ENCODE peak calls at places on chromosomes 5 and 9, in eight cellular contexts. One of them, this sample, is unnamed.

GRCh38 chr5:143142596-143143435 is 260.7 kb downstream of the NR3C1 start:
- DNase-seq in activated effector memory CD4-positive, alpha-beta T cell treated with anti-CD3 and anti-CD28 coated beads, Interleukin-2, amount 50 U/mL, for 16 hours: no peak
- DNase-seq in endothelial cell: no peak
- DNase-seq in fibroblast of mammary gland: peak
- DNase-seq in NCI-H1105 treated with DMSO at 0.1 percent for 48 hours: peak
- DNase-seq in cardiac muscle cell: no peak
- DNase-seq in stimulated activated CD4-positive, alpha-beta T cell treated with anti-CD3 and anti-CD28 coated beads, Interleukin-1b, Interleukin-23, amount 100 ng/mL, for 24 hours: no peak
- DNase-seq in cardiac fibroblast: peak
- DNase-seq in this sample: no peak

GRCh38 chr9:132216861-132217655 is 55.2 kb downstream of the NTNG2 start:
- DNase-seq in activated effector memory CD4-positive, alpha-beta T cell treated with anti-CD3 and anti-CD28 coated beads, Interleukin-2, amount 50 U/mL, for 16 hours: no peak
- DNase-seq in endothelial cell: no peak
- DNase-seq in fibroblast of mammary gland: no peak
- DNase-seq in NCI-H1105 treated with DMSO at 0.1 percent for 48 hours: no peak
- DNase-seq in cardiac muscle cell: no peak
- DNase-seq in stimulated activated CD4-positive, alpha-beta T cell treated with anti-CD3 and anti-CD28 coated beads, Interleukin-1b, Interleukin-23, amount 100 ng/mL, for 24 hours: no peak
- DNase-seq in cardiac fibroblast: no peak
- DNase-seq in this sample: no peak

GRCh38 chr5:96004087-96004486 is 42.4 kb upstream of the ELL2 start:
- DNase-seq in activated effector memory CD4-positive, alpha-beta T cell treated with anti-CD3 and anti-CD28 coated beads, Interleukin-2, amount 50 U/mL, for 16 hours: no peak
- DNase-seq in endothelial cell: no peak
- DNase-seq in fibroblast of mammary gland: no peak
- DNase-seq in NCI-H1105 treated with DMSO at 0.1 percent for 48 hours: no peak
- DNase-seq in cardiac muscle cell: no peak
- DNase-seq in stimulated activated CD4-positive, alpha-beta T cell treated with anti-CD3 and anti-CD28 coated beads, Interleukin-1b, Interleukin-23, amount 100 ng/mL, for 24 hours: no peak
- DNase-seq in cardiac fibroblast: no peak
- DNase-seq in this sample: no peak

GRCh38 chr9:95783426-95783975 is 92.0 kb upstream of the ERCC6L2 start:
- DNase-seq in activated effector memory CD4-positive, alpha-beta T cell treated with anti-CD3 and anti-CD28 coated beads, Interleukin-2, amount 50 U/mL, for 16 hours: no peak
- DNase-seq in endothelial cell: no peak
- DNase-seq in fibroblast of mammary gland: peak
- DNase-seq in NCI-H1105 treated with DMSO at 0.1 percent for 48 hours: no peak
- DNase-seq in cardiac muscle cell: no peak
- DNase-seq in stimulated activated CD4-positive, alpha-beta T cell treated with anti-CD3 and anti-CD28 coated beads, Interleukin-1b, Interleukin-23, amount 100 ng/mL, for 24 hours: no peak
- DNase-seq in cardiac fibroblast: peak
- DNase-seq in this sample: no peak

GRCh38 chr5:9838906-9839305 is 208.8 kb upstream of the TAS2R1 start:
- DNase-seq in activated effector memory CD4-positive, alpha-beta T cell treated with anti-CD3 and anti-CD28 coated beads, Interleukin-2, amount 50 U/mL, for 16 hours: no peak
- DNase-seq in endothelial cell: no peak
- DNase-seq in fibroblast of mammary gland: no peak
- DNase-seq in NCI-H1105 treated with DMSO at 0.1 percent for 48 hours: no peak
- DNase-seq in cardiac muscle cell: no peak
- DNase-seq in stimulated activated CD4-positive, alpha-beta T cell treated with anti-CD3 and anti-CD28 coated beads, Interleukin-1b, Interleukin-23, amount 100 ng/mL, for 24 hours: no peak
- DNase-seq in cardiac fibroblast: no peak
- DNase-seq in this sample: no peak

GRCh38 chr9:113454914-113455761 is 8.4 kb upstream of the RGS3 start:
- DNase-seq in activated effector memory CD4-positive, alpha-beta T cell treated with anti-CD3 and anti-CD28 coated beads, Interleukin-2, amount 50 U/mL, for 16 hours: no peak
- DNase-seq in endothelial cell: no peak
- DNase-seq in fibroblast of mammary gland: peak
- DNase-seq in NCI-H1105 treated with DMSO at 0.1 percent for 48 hours: no peak
- DNase-seq in cardiac muscle cell: peak
- DNase-seq in stimulated activated CD4-positive, alpha-beta T cell treated with anti-CD3 and anti-CD28 coated beads, Interleukin-1b, Interleukin-23, amount 100 ng/mL, for 24 hours: no peak
- DNase-seq in cardiac fibroblast: peak
- DNase-seq in this sample: no peak

GRCh38 chr5:133356386-133357331 is 255.7 kb downstream of the FSTL4 start:
- DNase-seq in activated effector memory CD4-positive, alpha-beta T cell treated with anti-CD3 and anti-CD28 coated beads, Interleukin-2, amount 50 U/mL, for 16 hours: no peak
- DNase-seq in endothelial cell: no peak
- DNase-seq in fibroblast of mammary gland: no peak
- DNase-seq in NCI-H1105 treated with DMSO at 0.1 percent for 48 hours: no peak
- DNase-seq in cardiac muscle cell: no peak
- DNase-seq in stimulated activated CD4-positive, alpha-beta T cell treated with anti-CD3 and anti-CD28 coated beads, Interleukin-1b, Interleukin-23, amount 100 ng/mL, for 24 hours: no peak
- DNase-seq in cardiac fibroblast: no peak
- DNase-seq in this sample: no peak

GRCh38 chr5:81800797-81801196 is 49.9 kb upstream of the SSBP2 start:
- DNase-seq in activated effector memory CD4-positive, alpha-beta T cell treated with anti-CD3 and anti-CD28 coated beads, Interleukin-2, amount 50 U/mL, for 16 hours: no peak
- DNase-seq in endothelial cell: no peak
- DNase-seq in fibroblast of mammary gland: no peak
- DNase-seq in NCI-H1105 treated with DMSO at 0.1 percent for 48 hours: no peak
- DNase-seq in cardiac muscle cell: no peak
- DNase-seq in stimulated activated CD4-positive, alpha-beta T cell treated with anti-CD3 and anti-CD28 coated beads, Interleukin-1b, Interleukin-23, amount 100 ng/mL, for 24 hours: no peak
- DNase-seq in cardiac fibroblast: no peak
- DNase-seq in this sample: no peak

GRCh38 chr9:131036529-131037335 is 27.8 kb downstream of the LAMC3 start:
- DNase-seq in activated effector memory CD4-positive, alpha-beta T cell treated with anti-CD3 and anti-CD28 coated beads, Interleukin-2, amount 50 U/mL, for 16 hours: no peak
- DNase-seq in endothelial cell: no peak
- DNase-seq in fibroblast of mammary gland: no peak
- DNase-seq in NCI-H1105 treated with DMSO at 0.1 percent for 48 hours: no peak
- DNase-seq in cardiac muscle cell: no peak
- DNase-seq in stimulated activated CD4-positive, alpha-beta T cell treated with anti-CD3 and anti-CD28 coated beads, Interleukin-1b, Interleukin-23, amount 100 ng/mL, for 24 hours: no peak
- DNase-seq in cardiac fibroblast: no peak
- DNase-seq in this sample: no peak

GRCh38 chr5:176680226-176680563 is 32.9 kb downstream of the TSPAN17 start:
- DNase-seq in activated effector memory CD4-positive, alpha-beta T cell treated with anti-CD3 and anti-CD28 coated beads, Interleukin-2, amount 50 U/mL, for 16 hours: no peak
- DNase-seq in endothelial cell: no peak
- DNase-seq in fibroblast of mammary gland: no peak
- DNase-seq in NCI-H1105 treated with DMSO at 0.1 percent for 48 hours: no peak
- DNase-seq in cardiac muscle cell: no peak
- DNase-seq in stimulated activated CD4-positive, alpha-beta T cell treated with anti-CD3 and anti-CD28 coated beads, Interleukin-1b, Interleukin-23, amount 100 ng/mL, for 24 hours: no peak
- DNase-seq in cardiac fibroblast: no peak
- DNase-seq in this sample: no peak

GRCh38 chr5:58548104-58548503 is 34.8 kb upstream of the RAB3C start:
- DNase-seq in activated effector memory CD4-positive, alpha-beta T cell treated with anti-CD3 and anti-CD28 coated beads, Interleukin-2, amount 50 U/mL, for 16 hours: no peak
- DNase-seq in endothelial cell: no peak
- DNase-seq in fibroblast of mammary gland: no peak
- DNase-seq in NCI-H1105 treated with DMSO at 0.1 percent for 48 hours: no peak
- DNase-seq in cardiac muscle cell: no peak
- DNase-seq in stimulated activated CD4-positive, alpha-beta T cell treated with anti-CD3 and anti-CD28 coated beads, Interleukin-1b, Interleukin-23, amount 100 ng/mL, for 24 hours: no peak
- DNase-seq in cardiac fibroblast: no peak
- DNase-seq in this sample: no peak

GRCh38 chr5:37370550-37370863 is 399 bp downstream of the NUP155 start:
- DNase-seq in activated effector memory CD4-positive, alpha-beta T cell treated with anti-CD3 and anti-CD28 coated beads, Interleukin-2, amount 50 U/mL, for 16 hours: no peak
- DNase-seq in endothelial cell: no peak
- DNase-seq in fibroblast of mammary gland: no peak
- DNase-seq in NCI-H1105 treated with DMSO at 0.1 percent for 48 hours: no peak
- DNase-seq in cardiac muscle cell: no peak
- DNase-seq in stimulated activated CD4-positive, alpha-beta T cell treated with anti-CD3 and anti-CD28 coated beads, Interleukin-1b, Interleukin-23, amount 100 ng/mL, for 24 hours: no peak
- DNase-seq in cardiac fibroblast: peak
- DNase-seq in this sample: no peak

GRCh38 chr5:142925795-142926194 is 155.6 kb downstream of the ARHGAP26 start:
- DNase-seq in activated effector memory CD4-positive, alpha-beta T cell treated with anti-CD3 and anti-CD28 coated beads, Interleukin-2, amount 50 U/mL, for 16 hours: no peak
- DNase-seq in endothelial cell: no peak
- DNase-seq in fibroblast of mammary gland: peak
- DNase-seq in NCI-H1105 treated with DMSO at 0.1 percent for 48 hours: no peak
- DNase-seq in cardiac muscle cell: no peak
- DNase-seq in stimulated activated CD4-positive, alpha-beta T cell treated with anti-CD3 and anti-CD28 coated beads, Interleukin-1b, Interleukin-23, amount 100 ng/mL, for 24 hours: no peak
- DNase-seq in cardiac fibroblast: peak
- DNase-seq in this sample: no peak

GRCh38 chr9:86126998-86127972 is 27.9 kb upstream of the GOLM1 start:
- DNase-seq in activated effector memory CD4-positive, alpha-beta T cell treated with anti-CD3 and anti-CD28 coated beads, Interleukin-2, amount 50 U/mL, for 16 hours: no peak
- DNase-seq in endothelial cell: peak
- DNase-seq in fibroblast of mammary gland: peak
- DNase-seq in NCI-H1105 treated with DMSO at 0.1 percent for 48 hours: peak
- DNase-seq in cardiac muscle cell: peak
- DNase-seq in stimulated activated CD4-positive, alpha-beta T cell treated with anti-CD3 and anti-CD28 coated beads, Interleukin-1b, Interleukin-23, amount 100 ng/mL, for 24 hours: no peak
- DNase-seq in cardiac fibroblast: peak
- DNase-seq in this sample: no peak

GRCh38 chr9:93086445-93087224 is 9.4 kb upstream of the CARD19 start:
- DNase-seq in activated effector memory CD4-positive, alpha-beta T cell treated with anti-CD3 and anti-CD28 coated beads, Interleukin-2, amount 50 U/mL, for 16 hours: peak
- DNase-seq in endothelial cell: no peak
- DNase-seq in fibroblast of mammary gland: no peak
- DNase-seq in NCI-H1105 treated with DMSO at 0.1 percent for 48 hours: no peak
- DNase-seq in cardiac muscle cell: no peak
- DNase-seq in stimulated activated CD4-positive, alpha-beta T cell treated with anti-CD3 and anti-CD28 coated beads, Interleukin-1b, Interleukin-23, amount 100 ng/mL, for 24 hours: no peak
- DNase-seq in cardiac fibroblast: no peak
- DNase-seq in this sample: no peak

GRCh38 chr9:135329571-135330306 is 149.8 kb upstream of the PPP1R26 start:
- DNase-seq in activated effector memory CD4-positive, alpha-beta T cell treated with anti-CD3 and anti-CD28 coated beads, Interleukin-2, amount 50 U/mL, for 16 hours: peak
- DNase-seq in endothelial cell: no peak
- DNase-seq in fibroblast of mammary gland: no peak
- DNase-seq in NCI-H1105 treated with DMSO at 0.1 percent for 48 hours: peak
- DNase-seq in cardiac muscle cell: peak
- DNase-seq in stimulated activated CD4-positive, alpha-beta T cell treated with anti-CD3 and anti-CD28 coated beads, Interleukin-1b, Interleukin-23, amount 100 ng/mL, for 24 hours: no peak
- DNase-seq in cardiac fibroblast: no peak
- DNase-seq in this sample: no peak

GRCh38 chr9:83423815-83424707 is 114.1 kb downstream of the FRMD3 start:
- DNase-seq in activated effector memory CD4-positive, alpha-beta T cell treated with anti-CD3 and anti-CD28 coated beads, Interleukin-2, amount 50 U/mL, for 16 hours: no peak
- DNase-seq in endothelial cell: no peak
- DNase-seq in fibroblast of mammary gland: no peak
- DNase-seq in NCI-H1105 treated with DMSO at 0.1 percent for 48 hours: no peak
- DNase-seq in cardiac muscle cell: no peak
- DNase-seq in stimulated activated CD4-positive, alpha-beta T cell treated with anti-CD3 and anti-CD28 coated beads, Interleukin-1b, Interleukin-23, amount 100 ng/mL, for 24 hours: no peak
- DNase-seq in cardiac fibroblast: no peak
- DNase-seq in this sample: no peak

GRCh38 chr9:73050062-73050814 is 97.4 kb upstream of the ALDH1A1 start:
- DNase-seq in activated effector memory CD4-positive, alpha-beta T cell treated with anti-CD3 and anti-CD28 coated beads, Interleukin-2, amount 50 U/mL, for 16 hours: no peak
- DNase-seq in endothelial cell: no peak
- DNase-seq in fibroblast of mammary gland: peak
- DNase-seq in NCI-H1105 treated with DMSO at 0.1 percent for 48 hours: no peak
- DNase-seq in cardiac muscle cell: no peak
- DNase-seq in stimulated activated CD4-positive, alpha-beta T cell treated with anti-CD3 and anti-CD28 coated beads, Interleukin-1b, Interleukin-23, amount 100 ng/mL, for 24 hours: no peak
- DNase-seq in cardiac fibroblast: peak
- DNase-seq in this sample: no peak

GRCh38 chr9:76521244-76521673 is 62.3 kb downstream of the GCNT1 start:
- DNase-seq in activated effector memory CD4-positive, alpha-beta T cell treated with anti-CD3 and anti-CD28 coated beads, Interleukin-2, amount 50 U/mL, for 16 hours: no peak
- DNase-seq in endothelial cell: no peak
- DNase-seq in fibroblast of mammary gland: no peak
- DNase-seq in NCI-H1105 treated with DMSO at 0.1 percent for 48 hours: no peak
- DNase-seq in cardiac muscle cell: peak
- DNase-seq in stimulated activated CD4-positive, alpha-beta T cell treated with anti-CD3 and anti-CD28 coated beads, Interleukin-1b, Interleukin-23, amount 100 ng/mL, for 24 hours: no peak
- DNase-seq in cardiac fibroblast: no peak
- DNase-seq in this sample: no peak

GRCh38 chr5:57442080-57442839 is 40.4 kb downstream of the ACTBL2 start:
- DNase-seq in activated effector memory CD4-positive, alpha-beta T cell treated with anti-CD3 and anti-CD28 coated beads, Interleukin-2, amount 50 U/mL, for 16 hours: no peak
- DNase-seq in endothelial cell: no peak
- DNase-seq in fibroblast of mammary gland: peak
- DNase-seq in NCI-H1105 treated with DMSO at 0.1 percent for 48 hours: no peak
- DNase-seq in cardiac muscle cell: no peak
- DNase-seq in stimulated activated CD4-positive, alpha-beta T cell treated with anti-CD3 and anti-CD28 coated beads, Interleukin-1b, Interleukin-23, amount 100 ng/mL, for 24 hours: no peak
- DNase-seq in cardiac fibroblast: peak
- DNase-seq in this sample: no peak

GRCh38 chr5:90709323-90710148 is 150.9 kb downstream of the ADGRV1 start:
- DNase-seq in activated effector memory CD4-positive, alpha-beta T cell treated with anti-CD3 and anti-CD28 coated beads, Interleukin-2, amount 50 U/mL, for 16 hours: no peak
- DNase-seq in endothelial cell: peak
- DNase-seq in fibroblast of mammary gland: peak
- DNase-seq in NCI-H1105 treated with DMSO at 0.1 percent for 48 hours: peak
- DNase-seq in cardiac muscle cell: peak
- DNase-seq in stimulated activated CD4-positive, alpha-beta T cell treated with anti-CD3 and anti-CD28 coated beads, Interleukin-1b, Interleukin-23, amount 100 ng/mL, for 24 hours: no peak
- DNase-seq in cardiac fibroblast: peak
- DNase-seq in this sample: no peak

GRCh38 chr5:15992918-15993317 is 186.7 kb downstream of the MARCHF11 start:
- DNase-seq in activated effector memory CD4-positive, alpha-beta T cell treated with anti-CD3 and anti-CD28 coated beads, Interleukin-2, amount 50 U/mL, for 16 hours: no peak
- DNase-seq in endothelial cell: no peak
- DNase-seq in fibroblast of mammary gland: peak
- DNase-seq in NCI-H1105 treated with DMSO at 0.1 percent for 48 hours: no peak
- DNase-seq in cardiac muscle cell: no peak
- DNase-seq in stimulated activated CD4-positive, alpha-beta T cell treated with anti-CD3 and anti-CD28 coated beads, Interleukin-1b, Interleukin-23, amount 100 ng/mL, for 24 hours: no peak
- DNase-seq in cardiac fibroblast: peak
- DNase-seq in this sample: no peak